ENCODE peak calls at places on chromosomes 12 and 14, in ten cellular contexts. One of them, this sample, is unnamed.

GRCh38 chr14:60544659-60545058 is 35.7 kb downstream of the SIX6 start:
- DNase-seq in PC-9: no peak
- DNase-seq in IMR-90: no peak
- DNase-seq in esophagus muscularis mucosa: no peak
- DNase-seq in neural progenitor cell: no peak
- DNase-seq in heart right ventricle: no peak
- DNase-seq in mammary epithelial cell: no peak
- DNase-seq in stomach: no peak
- DNase-seq in dorsolateral prefrontal cortex: no peak
- DNase-seq in uterus: no peak
- DNase-seq in this sample: no peak

GRCh38 chr14:21553266-21553665 is 26.6 kb downstream of the OR10G3 start:
- DNase-seq in heart right ventricle: no peak
- DNase-seq in dorsolateral prefrontal cortex: no peak
- DNase-seq in mammary epithelial cell: no peak
- DNase-seq in IMR-90: no peak
- DNase-seq in PC-9: no peak
- DNase-seq in esophagus muscularis mucosa: no peak
- DNase-seq in stomach: no peak
- DNase-seq in uterus: no peak
- DNase-seq in neural progenitor cell: no peak
- DNase-seq in this sample: no peak

GRCh38 chr12:122459211-122459610 is 36.7 kb upstream of the CLIP1 start:
- DNase-seq in IMR-90: no peak
- DNase-seq in stomach: peak; percentile 27
- DNase-seq in mammary epithelial cell: no peak
- DNase-seq in PC-9: no peak
- DNase-seq in neural progenitor cell: no peak
- DNase-seq in heart right ventricle: no peak
- DNase-seq in dorsolateral prefrontal cortex: no peak
- DNase-seq in uterus: no peak
- DNase-seq in esophagus muscularis mucosa: no peak
- DNase-seq in this sample: no peak

GRCh38 chr12:53989227-53990113 is 4.5 kb downstream of the HOXC10 start:
- DNase-seq in IMR-90: peak; percentile 45
- DNase-seq in PC-9: peak; percentile 52
- DNase-seq in mammary epithelial cell: peak; percentile 57
- DNase-seq in stomach: no peak
- DNase-seq in esophagus muscularis mucosa: no peak
- DNase-seq in heart right ventricle: no peak
- DNase-seq in uterus: no peak
- DNase-seq in dorsolateral prefrontal cortex: no peak
- DNase-seq in neural progenitor cell: peak; percentile 71
- DNase-seq in this sample: no peak

GRCh38 chr12:125053821-125054220 is 11.4 kb upstream of the AACS start:
- DNase-seq in heart right ventricle: no peak
- DNase-seq in mammary epithelial cell: no peak
- DNase-seq in uterus: no peak
- DNase-seq in IMR-90: no peak
- DNase-seq in esophagus muscularis mucosa: no peak
- DNase-seq in dorsolateral prefrontal cortex: no peak
- DNase-seq in neural progenitor cell: no peak
- DNase-seq in stomach: no peak
- DNase-seq in PC-9: no peak
- DNase-seq in this sample: no peak

GRCh38 chr14:102686176-102686801 is 91.0 kb upstream of the TRAF3 start:
- DNase-seq in PC-9: no peak
- DNase-seq in mammary epithelial cell: no peak
- DNase-seq in dorsolateral prefrontal cortex: no peak
- DNase-seq in stomach: no peak
- DNase-seq in uterus: no peak
- DNase-seq in esophagus muscularis mucosa: no peak
- DNase-seq in heart right ventricle: no peak
- DNase-seq in neural progenitor cell: no peak
- DNase-seq in IMR-90: no peak
- DNase-seq in this sample: no peak

GRCh38 chr14:60679566-60680258 is 30.4 kb upstream of the SIX1 start:
- DNase-seq in mammary epithelial cell: no peak
- DNase-seq in dorsolateral prefrontal cortex: no peak
- DNase-seq in IMR-90: no peak
- DNase-seq in neural progenitor cell: peak; percentile 59
- DNase-seq in uterus: no peak
- DNase-seq in heart right ventricle: no peak
- DNase-seq in stomach: no peak
- DNase-seq in PC-9: no peak
- DNase-seq in esophagus muscularis mucosa: no peak
- DNase-seq in this sample: no peak

GRCh38 chr14:22819191-22819988 is 4.2 kb upstream of the SLC7A7 start:
- DNase-seq in IMR-90: peak; percentile 85
- DNase-seq in heart right ventricle: peak; percentile 28
- DNase-seq in mammary epithelial cell: peak; percentile 24
- DNase-seq in uterus: no peak
- DNase-seq in neural progenitor cell: no peak
- DNase-seq in esophagus muscularis mucosa: no peak
- DNase-seq in PC-9: peak; percentile 60
- DNase-seq in dorsolateral prefrontal cortex: no peak
- DNase-seq in stomach: peak; percentile 57
- DNase-seq in this sample: no peak

GRCh38 chr12:39402922-39403321 is 40.0 kb downstream of the KIF21A start:
- DNase-seq in stomach: no peak
- DNase-seq in mammary epithelial cell: peak; percentile 56
- DNase-seq in uterus: no peak
- DNase-seq in esophagus muscularis mucosa: no peak
- DNase-seq in dorsolateral prefrontal cortex: no peak
- DNase-seq in neural progenitor cell: no peak
- DNase-seq in IMR-90: no peak
- DNase-seq in PC-9: no peak
- DNase-seq in heart right ventricle: no peak
- DNase-seq in this sample: peak; percentile 35

GRCh38 chr12:122836027-122836921 is 1.0 kb downstream of the HIP1R start:
- DNase-seq in stomach: peak; percentile 78
- DNase-seq in heart right ventricle: no peak
- DNase-seq in uterus: no peak
- DNase-seq in mammary epithelial cell: peak; percentile 74
- DNase-seq in IMR-90: peak; percentile 16
- DNase-seq in PC-9: peak; percentile 75
- DNase-seq in esophagus muscularis mucosa: no peak
- DNase-seq in dorsolateral prefrontal cortex: no peak
- DNase-seq in neural progenitor cell: peak; percentile 48
- DNase-seq in this sample: peak; percentile 65

GRCh38 chr12:43835264-43835655 is 621 bp upstream of the TMEM117 start:
- DNase-seq in stomach: no peak
- DNase-seq in uterus: no peak
- DNase-seq in mammary epithelial cell: no peak
- DNase-seq in esophagus muscularis mucosa: no peak
- DNase-seq in IMR-90: peak; percentile 4
- DNase-seq in dorsolateral prefrontal cortex: no peak
- DNase-seq in heart right ventricle: no peak
- DNase-seq in neural progenitor cell: no peak
- DNase-seq in PC-9: no peak
- DNase-seq in this sample: no peak

GRCh38 chr12:131113562-131113961 is 159.9 kb downstream of the ADGRD1 start:
- DNase-seq in PC-9: no peak
- DNase-seq in stomach: no peak
- DNase-seq in esophagus muscularis mucosa: no peak
- DNase-seq in IMR-90: no peak
- DNase-seq in mammary epithelial cell: no peak
- DNase-seq in dorsolateral prefrontal cortex: peak; percentile 36
- DNase-seq in heart right ventricle: no peak
- DNase-seq in neural progenitor cell: no peak
- DNase-seq in uterus: no peak
- DNase-seq in this sample: no peak

GRCh38 chr14:39841088-39841487 is 408.9 kb upstream of the FBXO33 start:
- DNase-seq in neural progenitor cell: no peak
- DNase-seq in dorsolateral prefrontal cortex: no peak
- DNase-seq in heart right ventricle: no peak
- DNase-seq in PC-9: no peak
- DNase-seq in esophagus muscularis mucosa: no peak
- DNase-seq in IMR-90: no peak
- DNase-seq in uterus: no peak
- DNase-seq in mammary epithelial cell: no peak
- DNase-seq in stomach: no peak
- DNase-seq in this sample: no peak

GRCh38 chr12:120247621-120248030 is 17.9 kb downstream of the PXN start:
- DNase-seq in stomach: no peak
- DNase-seq in IMR-90: peak; percentile 77
- DNase-seq in heart right ventricle: no peak
- DNase-seq in dorsolateral prefrontal cortex: no peak
- DNase-seq in uterus: no peak
- DNase-seq in esophagus muscularis mucosa: no peak
- DNase-seq in PC-9: no peak
- DNase-seq in mammary epithelial cell: peak; percentile 73
- DNase-seq in neural progenitor cell: no peak
- DNase-seq in this sample: no peak

DNA sequence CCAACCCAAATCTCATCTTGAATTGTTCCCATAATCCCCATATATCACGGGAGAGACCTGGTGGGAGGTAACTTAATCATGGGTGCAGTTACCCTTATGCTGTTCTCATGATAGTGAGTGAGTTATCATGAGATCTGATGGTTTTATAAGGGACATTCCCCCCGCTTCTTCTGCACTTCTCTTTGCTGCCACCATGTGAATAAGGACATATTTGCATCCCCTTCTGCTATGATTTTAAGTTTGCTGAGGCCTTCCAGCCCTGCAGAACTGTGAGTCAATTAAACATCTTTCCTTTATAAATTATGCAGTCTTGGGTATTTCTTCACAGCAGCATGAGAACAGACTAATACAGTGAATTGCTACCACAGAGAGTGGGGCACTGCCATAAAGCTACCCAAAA is 179.1 kb downstream of the LRIG3 start:
- DNase-seq in IMR-90: no peak
- DNase-seq in dorsolateral prefrontal cortex: no peak
- DNase-seq in esophagus muscularis mucosa: no peak
- DNase-seq in heart right ventricle: no peak
- DNase-seq in PC-9: no peak
- DNase-seq in mammary epithelial cell: no peak
- DNase-seq in stomach: no peak
- DNase-seq in neural progenitor cell: no peak
- DNase-seq in uterus: no peak
- DNase-seq in this sample: no peak
- TF ChIP-seq CTCF in IMR-90: peak; percentile 19
- TF ChIP-seq CTCF in dorsolateral prefrontal cortex: no peak
- TF ChIP-seq CTCF in esophagus muscularis mucosa: no peak
- TF ChIP-seq CTCF in heart right ventricle: no peak
- TF ChIP-seq CTCF in PC-9: no peak
- TF ChIP-seq CTCF in mammary epithelial cell: no peak
- TF ChIP-seq CTCF in stomach: no peak
- TF ChIP-seq CTCF in neural progenitor cell: no peak
- TF ChIP-seq CTCF in uterus: no peak
- TF ChIP-seq CTCF in this sample: no peak

GRCh38 chr12:110545812-110546211 is 37.3 kb downstream of the PPTC7 start:
- DNase-seq in heart right ventricle: no peak
- DNase-seq in stomach: no peak
- DNase-seq in neural progenitor cell: no peak
- DNase-seq in IMR-90: peak; percentile 12
- DNase-seq in mammary epithelial cell: no peak
- DNase-seq in uterus: no peak
- DNase-seq in dorsolateral prefrontal cortex: no peak
- DNase-seq in PC-9: no peak
- DNase-seq in esophagus muscularis mucosa: no peak
- DNase-seq in this sample: no peak
- H3K27ac ChIP-seq in heart right ventricle: peak overlapping the region; percentile 38
- H3K27ac ChIP-seq in stomach: peak overlapping the region; percentile 77
- H3K27ac ChIP-seq in neural progenitor cell: no peak overlapping the region
- H3K27ac ChIP-seq in IMR-90: peak overlapping the region; percentile 35
- H3K27ac ChIP-seq in mammary epithelial cell: peak overlapping the region; percentile 82
- H3K27ac ChIP-seq in uterus: peak overlapping the region; percentile 5
- H3K27ac ChIP-seq in dorsolateral prefrontal cortex: no peak overlapping the region
- H3K27ac ChIP-seq in PC-9: peak overlapping the region; percentile 11
- H3K27ac ChIP-seq in esophagus muscularis mucosa: peak overlapping the region; percentile 87
- H3K27ac ChIP-seq in this sample: peak overlapping the region; percentile 100

GRCh38 chr14:100076630-100077029 is 11.4 kb downstream of the EVL start:
- DNase-seq in stomach: no peak
- DNase-seq in dorsolateral prefrontal cortex: no peak
- DNase-seq in PC-9: no peak
- DNase-seq in heart right ventricle: no peak
- DNase-seq in uterus: peak; percentile 41
- DNase-seq in IMR-90: peak; percentile 81
- DNase-seq in esophagus muscularis mucosa: peak; percentile 92
- DNase-seq in mammary epithelial cell: peak; percentile 51
- DNase-seq in neural progenitor cell: no peak
- DNase-seq in this sample: peak; percentile 30

GRCh38 chr14:100074431-100075100 is 9.3 kb downstream of the EVL start:
- DNase-seq in IMR-90: no peak
- DNase-seq in esophagus muscularis mucosa: peak; percentile 45
- DNase-seq in mammary epithelial cell: no peak
- DNase-seq in uterus: no peak
- DNase-seq in heart right ventricle: no peak
- DNase-seq in PC-9: no peak
- DNase-seq in neural progenitor cell: no peak
- DNase-seq in dorsolateral prefrontal cortex: no peak
- DNase-seq in stomach: no peak
- DNase-seq in this sample: no peak

GRCh38 chr14:100078216-100078780 is 13.1 kb downstream of the EVL start:
- DNase-seq in esophagus muscularis mucosa: peak; percentile 42
- DNase-seq in dorsolateral prefrontal cortex: no peak
- DNase-seq in PC-9: no peak
- DNase-seq in stomach: no peak
- DNase-seq in mammary epithelial cell: no peak
- DNase-seq in uterus: no peak
- DNase-seq in heart right ventricle: no peak
- DNase-seq in neural progenitor cell: peak; percentile 45
- DNase-seq in IMR-90: no peak
- DNase-seq in this sample: no peak

GRCh38 chr14:100077441-100077840 is 12.2 kb downstream of the EVL start:
- DNase-seq in stomach: no peak
- DNase-seq in uterus: no peak
- DNase-seq in esophagus muscularis mucosa: peak; percentile 57
- DNase-seq in IMR-90: no peak
- DNase-seq in dorsolateral prefrontal cortex: no peak
- DNase-seq in PC-9: no peak
- DNase-seq in mammary epithelial cell: no peak
- DNase-seq in neural progenitor cell: no peak
- DNase-seq in heart right ventricle: no peak
- DNase-seq in this sample: no peak

DNA sequence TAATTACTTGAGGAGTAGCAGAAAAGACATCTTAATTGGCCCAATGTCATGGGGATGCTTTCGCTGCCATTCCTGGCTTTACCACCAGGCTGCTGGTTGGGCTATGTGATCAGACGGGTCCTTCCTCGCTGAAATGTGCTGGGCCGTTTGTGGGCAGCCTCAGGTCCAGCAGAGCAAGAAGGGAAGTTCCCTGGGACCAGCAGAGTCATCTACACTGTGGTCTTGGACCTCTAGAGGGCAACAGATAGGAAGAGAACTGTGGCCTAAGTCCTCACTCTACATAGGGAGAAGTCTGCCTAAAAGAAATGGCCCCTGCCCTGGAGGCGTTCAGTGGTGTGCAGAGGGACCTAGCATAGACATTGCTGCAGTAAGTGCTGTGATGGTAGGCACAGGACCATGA is 10.9 kb downstream of the EVL start:
- DNase-seq in IMR-90: peak; percentile 40
- DNase-seq in heart right ventricle: no peak
- DNase-seq in neural progenitor cell: peak; percentile 7
- DNase-seq in esophagus muscularis mucosa: peak; percentile 55
- DNase-seq in mammary epithelial cell: peak; percentile 56
- DNase-seq in dorsolateral prefrontal cortex: no peak
- DNase-seq in PC-9: no peak
- DNase-seq in stomach: no peak
- DNase-seq in uterus: no peak
- DNase-seq in this sample: no peak
- TF ChIP-seq CTCF in IMR-90: peak; percentile 27
- TF ChIP-seq CTCF in heart right ventricle: peak; percentile 34
- TF ChIP-seq CTCF in neural progenitor cell: peak; percentile 13
- TF ChIP-seq CTCF in esophagus muscularis mucosa: no peak
- TF ChIP-seq CTCF in mammary epithelial cell: peak; percentile 42
- TF ChIP-seq CTCF in dorsolateral prefrontal cortex: peak; percentile 34
- TF ChIP-seq CTCF in PC-9: peak; percentile 33
- TF ChIP-seq CTCF in stomach: no peak
- TF ChIP-seq CTCF in uterus: peak; percentile 7
- TF ChIP-seq CTCF in this sample: no peak

GRCh38 chr12:31947971-31948370 is 11.2 kb upstream of the RESF1 start:
- DNase-seq in heart right ventricle: no peak
- DNase-seq in IMR-90: no peak
- DNase-seq in uterus: no peak
- DNase-seq in stomach: no peak
- DNase-seq in esophagus muscularis mucosa: no peak
- DNase-seq in PC-9: no peak
- DNase-seq in dorsolateral prefrontal cortex: no peak
- DNase-seq in mammary epithelial cell: no peak
- DNase-seq in neural progenitor cell: no peak
- DNase-seq in this sample: no peak
- H3K27ac ChIP-seq in heart right ventricle: no peak overlapping the region
- H3K27ac ChIP-seq in IMR-90: no peak overlapping the region
- H3K27ac ChIP-seq in uterus: no peak overlapping the region
- H3K27ac ChIP-seq in stomach: no peak overlapping the region
- H3K27ac ChIP-seq in esophagus muscularis mucosa: no peak overlapping the region
- H3K27ac ChIP-seq in PC-9: no peak overlapping the region
- H3K27ac ChIP-seq in dorsolateral prefrontal cortex: no peak overlapping the region
- H3K27ac ChIP-seq in mammary epithelial cell: no peak overlapping the region
- H3K27ac ChIP-seq in neural progenitor cell: no peak overlapping the region
- H3K27ac ChIP-seq in this sample: no peak overlapping the region